ENCODE peak calls at places on chromosomes 3 and 15, in five cellular contexts. One of them, this sample, is unnamed.

GRCh38 chr15:95684126-95684525 is 646.4 kb upstream of the NR2F2 start:
- DNase-seq in amygdala: no peak
- DNase-seq in M059J: no peak
- DNase-seq in stimulated activated CD4-positive, alpha-beta T cell treated with anti-CD3 and anti-CD28 coated beads, Interleukin-4, amount 100 ng/mL, for 48 hours: no peak
- DNase-seq in H4: no peak
- DNase-seq in this sample: no peak

GRCh38 chr3:187021748-187022402 is 91.5 kb downstream of the ST6GAL1 start:
- DNase-seq in amygdala: no peak
- DNase-seq in M059J: peak
- DNase-seq in stimulated activated CD4-positive, alpha-beta T cell treated with anti-CD3 and anti-CD28 coated beads, Interleukin-4, amount 100 ng/mL, for 48 hours: no peak
- DNase-seq in H4: no peak
- DNase-seq in this sample: no peak

GRCh38 chr15:68553994-68554715 is 24.6 kb upstream of the CORO2B start:
- DNase-seq in amygdala: peak
- DNase-seq in M059J: peak
- DNase-seq in stimulated activated CD4-positive, alpha-beta T cell treated with anti-CD3 and anti-CD28 coated beads, Interleukin-4, amount 100 ng/mL, for 48 hours: peak
- DNase-seq in H4: peak
- DNase-seq in this sample: peak

GRCh38 chr3:128994173-128994512 is 267 bp upstream of the CFAP92 start:
- DNase-seq in amygdala: no peak
- DNase-seq in M059J: no peak
- DNase-seq in stimulated activated CD4-positive, alpha-beta T cell treated with anti-CD3 and anti-CD28 coated beads, Interleukin-4, amount 100 ng/mL, for 48 hours: no peak
- DNase-seq in H4: no peak
- DNase-seq in this sample: no peak

GRCh38 chr3:106542101-106542769 is 673.4 kb upstream of the CBLB start:
- DNase-seq in amygdala: no peak
- DNase-seq in M059J: peak
- DNase-seq in stimulated activated CD4-positive, alpha-beta T cell treated with anti-CD3 and anti-CD28 coated beads, Interleukin-4, amount 100 ng/mL, for 48 hours: no peak
- DNase-seq in H4: no peak
- DNase-seq in this sample: peak

GRCh38 chr3:71690222-71690821 is 34.9 kb downstream of the EIF4E3 start:
- DNase-seq in amygdala: no peak
- DNase-seq in M059J: peak
- DNase-seq in stimulated activated CD4-positive, alpha-beta T cell treated with anti-CD3 and anti-CD28 coated beads, Interleukin-4, amount 100 ng/mL, for 48 hours: no peak
- DNase-seq in H4: peak
- DNase-seq in this sample: no peak

GRCh38 chr15:40436116-40436891 is 4.4 kb upstream of the BAHD1 start:
- DNase-seq in amygdala: no peak
- DNase-seq in M059J: no peak
- DNase-seq in stimulated activated CD4-positive, alpha-beta T cell treated with anti-CD3 and anti-CD28 coated beads, Interleukin-4, amount 100 ng/mL, for 48 hours: no peak
- DNase-seq in H4: no peak
- DNase-seq in this sample: peak

GRCh38 chr3:134361162-134361831 is 12.9 kb downstream of the AMOTL2 start:
- DNase-seq in amygdala: no peak
- DNase-seq in M059J: no peak
- DNase-seq in stimulated activated CD4-positive, alpha-beta T cell treated with anti-CD3 and anti-CD28 coated beads, Interleukin-4, amount 100 ng/mL, for 48 hours: no peak
- DNase-seq in H4: no peak
- DNase-seq in this sample: peak

GRCh38 chr3:122004123-122004522 is 17.9 kb downstream of the ILDR1 start:
- DNase-seq in amygdala: no peak
- DNase-seq in M059J: peak
- DNase-seq in stimulated activated CD4-positive, alpha-beta T cell treated with anti-CD3 and anti-CD28 coated beads, Interleukin-4, amount 100 ng/mL, for 48 hours: no peak
- DNase-seq in H4: peak
- DNase-seq in this sample: no peak

GRCh38 chr15:32651229-32651837 is 9.8 kb downstream of the SCG5 start:
- DNase-seq in amygdala: peak
- DNase-seq in M059J: peak
- DNase-seq in stimulated activated CD4-positive, alpha-beta T cell treated with anti-CD3 and anti-CD28 coated beads, Interleukin-4, amount 100 ng/mL, for 48 hours: peak
- DNase-seq in H4: peak
- DNase-seq in this sample: peak

GRCh38 chr3:143668924-143669790 is 179.1 kb downstream of the SLC9A9 start:
- DNase-seq in amygdala: no peak
- DNase-seq in M059J: no peak
- DNase-seq in stimulated activated CD4-positive, alpha-beta T cell treated with anti-CD3 and anti-CD28 coated beads, Interleukin-4, amount 100 ng/mL, for 48 hours: no peak
- DNase-seq in H4: no peak
- DNase-seq in this sample: no peak

GRCh38 chr15:65085990-65086679 is 9.6 kb downstream of the KBTBD13 start:
- DNase-seq in amygdala: no peak
- DNase-seq in M059J: peak
- DNase-seq in stimulated activated CD4-positive, alpha-beta T cell treated with anti-CD3 and anti-CD28 coated beads, Interleukin-4, amount 100 ng/mL, for 48 hours: no peak
- DNase-seq in H4: no peak
- DNase-seq in this sample: peak